ENCODE peak calls at places on chromosomes 16 and 17, in seven cellular contexts. One of them, this sample, is unnamed.

GRCh38 chr17:75153854-75154194 is 488 bp downstream of the JPT1 start:
- DNase-seq in stimulated activated CD8-positive, alpha-beta memory T cell treated with anti-CD3 and anti-CD28 coated beads, Interleukin-4, amount 100 ng/mL, for 4 hours: no peak
- DNase-seq in NCI-H1092: peak
- DNase-seq in EL: peak
- DNase-seq in nucleus accumbens: peak
- DNase-seq in anterior cingulate cortex: no peak
- DNase-seq in naive thymus-derived CD8-positive, alpha-beta T cell: no peak
- DNase-seq in this sample: peak

GRCh38 chr16:56861092-56861610 is 3.9 kb upstream of the SLC12A3 start:
- DNase-seq in stimulated activated CD8-positive, alpha-beta memory T cell treated with anti-CD3 and anti-CD28 coated beads, Interleukin-4, amount 100 ng/mL, for 4 hours: no peak
- DNase-seq in NCI-H1092: no peak
- DNase-seq in EL: peak
- DNase-seq in nucleus accumbens: no peak
- DNase-seq in anterior cingulate cortex: no peak
- DNase-seq in naive thymus-derived CD8-positive, alpha-beta T cell: no peak
- DNase-seq in this sample: no peak

GRCh38 chr17:66488874-66489273 is 186.5 kb downstream of the PRKCA start:
- DNase-seq in stimulated activated CD8-positive, alpha-beta memory T cell treated with anti-CD3 and anti-CD28 coated beads, Interleukin-4, amount 100 ng/mL, for 4 hours: no peak
- DNase-seq in NCI-H1092: no peak
- DNase-seq in EL: no peak
- DNase-seq in nucleus accumbens: no peak
- DNase-seq in anterior cingulate cortex: no peak
- DNase-seq in naive thymus-derived CD8-positive, alpha-beta T cell: no peak
- DNase-seq in this sample: no peak

GRCh38 chr16:81616321-81617020 is 162.6 kb upstream of the PLCG2 start:
- DNase-seq in stimulated activated CD8-positive, alpha-beta memory T cell treated with anti-CD3 and anti-CD28 coated beads, Interleukin-4, amount 100 ng/mL, for 4 hours: peak
- DNase-seq in NCI-H1092: no peak
- DNase-seq in EL: peak
- DNase-seq in nucleus accumbens: peak
- DNase-seq in anterior cingulate cortex: peak
- DNase-seq in naive thymus-derived CD8-positive, alpha-beta T cell: peak
- DNase-seq in this sample: no peak

GRCh38 chr17:70420876-70421445 is 251.6 kb downstream of the KCNJ2 start:
- DNase-seq in stimulated activated CD8-positive, alpha-beta memory T cell treated with anti-CD3 and anti-CD28 coated beads, Interleukin-4, amount 100 ng/mL, for 4 hours: no peak
- DNase-seq in NCI-H1092: no peak
- DNase-seq in EL: no peak
- DNase-seq in nucleus accumbens: no peak
- DNase-seq in anterior cingulate cortex: no peak
- DNase-seq in naive thymus-derived CD8-positive, alpha-beta T cell: no peak
- DNase-seq in this sample: no peak

GRCh38 chr17:35892091-35892637 is 12.0 kb upstream of the CCL5 start:
- DNase-seq in stimulated activated CD8-positive, alpha-beta memory T cell treated with anti-CD3 and anti-CD28 coated beads, Interleukin-4, amount 100 ng/mL, for 4 hours: peak
- DNase-seq in NCI-H1092: no peak
- DNase-seq in EL: peak
- DNase-seq in nucleus accumbens: no peak
- DNase-seq in anterior cingulate cortex: no peak
- DNase-seq in naive thymus-derived CD8-positive, alpha-beta T cell: no peak
- DNase-seq in this sample: no peak

GRCh38 chr16:16861546-16861945 is 482.6 kb downstream of the NPIPA7 start:
- DNase-seq in stimulated activated CD8-positive, alpha-beta memory T cell treated with anti-CD3 and anti-CD28 coated beads, Interleukin-4, amount 100 ng/mL, for 4 hours: no peak
- DNase-seq in NCI-H1092: peak
- DNase-seq in EL: peak
- DNase-seq in nucleus accumbens: peak
- DNase-seq in anterior cingulate cortex: no peak
- DNase-seq in naive thymus-derived CD8-positive, alpha-beta T cell: peak
- DNase-seq in this sample: peak

GRCh38 chr16:10668322-10669045 is 26.2 kb downstream of the TEKT5 start:
- DNase-seq in stimulated activated CD8-positive, alpha-beta memory T cell treated with anti-CD3 and anti-CD28 coated beads, Interleukin-4, amount 100 ng/mL, for 4 hours: no peak
- DNase-seq in NCI-H1092: no peak
- DNase-seq in EL: peak
- DNase-seq in nucleus accumbens: peak
- DNase-seq in anterior cingulate cortex: no peak
- DNase-seq in naive thymus-derived CD8-positive, alpha-beta T cell: no peak
- DNase-seq in this sample: no peak

GRCh38 chr16:84175351-84176081 is 11.3 kb downstream of the TAF1C start:
- DNase-seq in stimulated activated CD8-positive, alpha-beta memory T cell treated with anti-CD3 and anti-CD28 coated beads, Interleukin-4, amount 100 ng/mL, for 4 hours: no peak
- DNase-seq in NCI-H1092: peak
- DNase-seq in EL: no peak
- DNase-seq in nucleus accumbens: peak
- DNase-seq in anterior cingulate cortex: no peak
- DNase-seq in naive thymus-derived CD8-positive, alpha-beta T cell: peak
- DNase-seq in this sample: peak

GRCh38 chr16:873889-874288 is 73.4 kb upstream of the GNG13 start:
- DNase-seq in stimulated activated CD8-positive, alpha-beta memory T cell treated with anti-CD3 and anti-CD28 coated beads, Interleukin-4, amount 100 ng/mL, for 4 hours: no peak
- DNase-seq in NCI-H1092: no peak
- DNase-seq in EL: no peak
- DNase-seq in nucleus accumbens: no peak
- DNase-seq in anterior cingulate cortex: no peak
- DNase-seq in naive thymus-derived CD8-positive, alpha-beta T cell: no peak
- DNase-seq in this sample: no peak

GRCh38 chr17:499836-500543 is 147.4 kb upstream of the RPH3AL start:
- DNase-seq in stimulated activated CD8-positive, alpha-beta memory T cell treated with anti-CD3 and anti-CD28 coated beads, Interleukin-4, amount 100 ng/mL, for 4 hours: no peak
- DNase-seq in NCI-H1092: no peak
- DNase-seq in EL: no peak
- DNase-seq in nucleus accumbens: no peak
- DNase-seq in anterior cingulate cortex: no peak
- DNase-seq in naive thymus-derived CD8-positive, alpha-beta T cell: peak
- DNase-seq in this sample: no peak

GRCh38 chr16:89330177-89330856 is 112.8 kb downstream of the ZNF778 start:
- DNase-seq in stimulated activated CD8-positive, alpha-beta memory T cell treated with anti-CD3 and anti-CD28 coated beads, Interleukin-4, amount 100 ng/mL, for 4 hours: no peak
- DNase-seq in NCI-H1092: no peak
- DNase-seq in EL: peak
- DNase-seq in nucleus accumbens: no peak
- DNase-seq in anterior cingulate cortex: peak
- DNase-seq in naive thymus-derived CD8-positive, alpha-beta T cell: peak
- DNase-seq in this sample: peak

GRCh38 chr17:17737938-17738894 is 57.0 kb downstream of the RAI1 start:
- DNase-seq in stimulated activated CD8-positive, alpha-beta memory T cell treated with anti-CD3 and anti-CD28 coated beads, Interleukin-4, amount 100 ng/mL, for 4 hours: no peak
- DNase-seq in NCI-H1092: no peak
- DNase-seq in EL: no peak
- DNase-seq in nucleus accumbens: no peak
- DNase-seq in anterior cingulate cortex: no peak
- DNase-seq in naive thymus-derived CD8-positive, alpha-beta T cell: no peak
- DNase-seq in this sample: no peak

GRCh38 chr17:17204041-17204591 is 2.0 kb downstream of the PLD6 start:
- DNase-seq in stimulated activated CD8-positive, alpha-beta memory T cell treated with anti-CD3 and anti-CD28 coated beads, Interleukin-4, amount 100 ng/mL, for 4 hours: no peak
- DNase-seq in NCI-H1092: no peak
- DNase-seq in EL: no peak
- DNase-seq in nucleus accumbens: peak
- DNase-seq in anterior cingulate cortex: peak
- DNase-seq in naive thymus-derived CD8-positive, alpha-beta T cell: no peak
- DNase-seq in this sample: no peak

This sample was measured in NCI-H1105 treated with DMSO at 0.1 percent for 48 hours.